ENCODE peak calls at places on chromosomes 2 and 18, in four cellular contexts. One of them, this sample, is unnamed.

GRCh38 chr2:162155093-162155492 is 3.0 kb upstream of the GCG start:
- DNase-seq in GM12878: no peak
- DNase-seq in A549: no peak
- DNase-seq in HepG2: no peak
- DNase-seq in this sample: no peak

GRCh38 chr2:199933466-199933865 is 21.8 kb downstream of the TYW5 start:
- DNase-seq in A549: no peak
- DNase-seq in GM12878: no peak
- DNase-seq in HepG2: no peak
- DNase-seq in this sample: no peak

GRCh38 chr2:238320648-238321281 is 447 bp downstream of the TRAF3IP1 start:
- DNase-seq in A549: no peak
- DNase-seq in HepG2: no peak
- DNase-seq in GM12878: no peak
- DNase-seq in this sample: peak; percentile 73

GRCh38 chr2:8627019-8627691 is 54.7 kb upstream of the ID2 start:
- DNase-seq in A549: peak; percentile 54
- DNase-seq in GM12878: no peak
- DNase-seq in HepG2: peak; percentile 80
- DNase-seq in this sample: no peak

GRCh38 chr18:67805261-67805660 is 288.7 kb upstream of the DSEL start:
- DNase-seq in GM12878: no peak
- DNase-seq in HepG2: no peak
- DNase-seq in A549: peak; percentile 3
- DNase-seq in this sample: no peak

GRCh38 chr2:10753876-10754275 is 32.4 kb downstream of the ATP6V1C2 start:
- DNase-seq in GM12878: no peak
- DNase-seq in A549: no peak
- DNase-seq in HepG2: no peak
- DNase-seq in this sample: no peak

GRCh38 chr18:463442-464310 is 36.8 kb downstream of the COLEC12 start:
- DNase-seq in GM12878: no peak
- DNase-seq in HepG2: no peak
- DNase-seq in A549: no peak
- DNase-seq in this sample: no peak

GRCh38 chr2:95352291-95353054 is 50.0 kb upstream of the FAHD2A start:
- DNase-seq in HepG2: no peak
- DNase-seq in GM12878: no peak
- DNase-seq in A549: no peak
- DNase-seq in this sample: no peak

GRCh38 chr2:170815311-170815710 is 1.4 kb upstream of the GAD1 start:
- DNase-seq in A549: no peak
- DNase-seq in GM12878: no peak
- DNase-seq in HepG2: no peak
- DNase-seq in this sample: no peak

GRCh38 chr2:175002547-175003274 is 2.5 kb downstream of the CHN1 start:
- DNase-seq in GM12878: no peak
- DNase-seq in A549: no peak
- DNase-seq in HepG2: no peak
- DNase-seq in this sample: no peak

GRCh38 chr2:38771632-38772031 is 6.4 kb upstream of the GEMIN6 start:
- DNase-seq in HepG2: no peak
- DNase-seq in GM12878: no peak
- DNase-seq in A549: peak; percentile 52
- DNase-seq in this sample: no peak

GRCh38 chr2:127103243-127104165 is 3.5 kb downstream of the BIN1 start:
- DNase-seq in HepG2: no peak
- DNase-seq in A549: no peak
- DNase-seq in GM12878: no peak
- DNase-seq in this sample: peak; percentile 19

GRCh38 chr2:109677815-109678580 is 63.8 kb downstream of the SOWAHC start:
- DNase-seq in A549: no peak
- DNase-seq in HepG2: no peak
- DNase-seq in GM12878: no peak
- DNase-seq in this sample: no peak

GRCh38 chr2:237705225-237705524 is 77.8 kb downstream of the LRRFIP1 start:
- DNase-seq in GM12878: no peak
- DNase-seq in HepG2: no peak
- DNase-seq in A549: no peak
- DNase-seq in this sample: no peak

GRCh38 chr18:49031511-49032188 is 80.9 kb upstream of the SMAD7 start:
- DNase-seq in A549: no peak
- DNase-seq in HepG2: no peak
- DNase-seq in GM12878: no peak
- DNase-seq in this sample: no peak

GRCh38 chr18:12423820-12424219 is 16.1 kb downstream of the PRELID3A start:
- DNase-seq in GM12878: no peak
- DNase-seq in HepG2: no peak
- DNase-seq in A549: no peak
- DNase-seq in this sample: no peak

GRCh38 chr2:628651-629050 is 48.6 kb downstream of the TMEM18 start:
- DNase-seq in A549: peak; percentile 28
- DNase-seq in GM12878: no peak
- DNase-seq in HepG2: no peak
- DNase-seq in this sample: no peak

GRCh38 chr2:39913648-39914456 is 134.8 kb upstream of the THUMPD2 start:
- DNase-seq in A549: peak; percentile 73
- DNase-seq in GM12878: peak; percentile 7
- DNase-seq in HepG2: peak; percentile 60
- DNase-seq in this sample: peak; percentile 57

GRCh38 chr2:50065845-50066244 is 911.5 kb upstream of the FSHR start:
- DNase-seq in A549: no peak
- DNase-seq in HepG2: no peak
- DNase-seq in GM12878: no peak
- DNase-seq in this sample: no peak

GRCh38 chr2:114426756-114427155 is 15.7 kb upstream of the DPP10 start:
- DNase-seq in A549: no peak
- DNase-seq in HepG2: no peak
- DNase-seq in GM12878: no peak
- DNase-seq in this sample: no peak

GRCh38 chr2:196314780-196315179 is 143.4 kb upstream of the STK17B start:
- DNase-seq in GM12878: no peak
- DNase-seq in HepG2: no peak
- DNase-seq in A549: peak; percentile 66
- DNase-seq in this sample: no peak

GRCh38 chr2:110149330-110150220 is 34.0 kb upstream of the MALL start:
- DNase-seq in A549: no peak
- DNase-seq in HepG2: no peak
- DNase-seq in GM12878: no peak
- DNase-seq in this sample: no peak

GRCh38 chr2:239400000-239400831 is 604 bp downstream of the HDAC4 start:
- DNase-seq in A549: no peak
- DNase-seq in GM12878: no peak
- DNase-seq in HepG2: peak; percentile 32
- DNase-seq in this sample: peak; percentile 61

GRCh38 chr2:222523783-222524544 is 99.6 kb downstream of the SGPP2 start:
- DNase-seq in GM12878: no peak
- DNase-seq in A549: no peak
- DNase-seq in HepG2: no peak
- DNase-seq in this sample: no peak

GRCh38 chr2:220654322-220654721 is 917.8 kb downstream of the EPHA4 start:
- DNase-seq in HepG2: no peak
- DNase-seq in A549: no peak
- DNase-seq in GM12878: no peak
- DNase-seq in this sample: no peak

GRCh38 chr2:70790079-70790963 is at the start of gene FIGLA:
- DNase-seq in GM12878: no peak
- DNase-seq in A549: no peak
- DNase-seq in HepG2: no peak
- DNase-seq in this sample: peak; percentile 78

GRCh38 chr2:3159801-3160545 is 217.6 kb downstream of the EIPR1 start:
- DNase-seq in GM12878: no peak
- DNase-seq in A549: no peak
- DNase-seq in HepG2: no peak
- DNase-seq in this sample: peak; percentile 20

GRCh38 chr2:9780368-9781130 is 62.7 kb upstream of the TAF1B start:
- DNase-seq in GM12878: no peak
- DNase-seq in A549: no peak
- DNase-seq in HepG2: no peak
- DNase-seq in this sample: no peak

GRCh38 chr2:216700778-216701177 is 5.4 kb upstream of the IGFBP5 start:
- DNase-seq in HepG2: no peak
- DNase-seq in A549: no peak
- DNase-seq in GM12878: no peak
- DNase-seq in this sample: no peak

GRCh38 chr2:216696751-216697560 is 1.6 kb upstream of the IGFBP5 start:
- DNase-seq in HepG2: no peak
- DNase-seq in GM12878: no peak
- DNase-seq in A549: peak; percentile 58
- DNase-seq in this sample: no peak

GRCh38 chr2:216698291-216698690 is 2.9 kb upstream of the IGFBP5 start:
- DNase-seq in GM12878: no peak
- DNase-seq in HepG2: no peak
- DNase-seq in A549: no peak
- DNase-seq in this sample: no peak

GRCh38 chr2:216700088-216700567 is 4.8 kb upstream of the IGFBP5 start:
- DNase-seq in A549: no peak
- DNase-seq in HepG2: no peak
- DNase-seq in GM12878: no peak
- DNase-seq in this sample: peak; percentile 71

DNA sequence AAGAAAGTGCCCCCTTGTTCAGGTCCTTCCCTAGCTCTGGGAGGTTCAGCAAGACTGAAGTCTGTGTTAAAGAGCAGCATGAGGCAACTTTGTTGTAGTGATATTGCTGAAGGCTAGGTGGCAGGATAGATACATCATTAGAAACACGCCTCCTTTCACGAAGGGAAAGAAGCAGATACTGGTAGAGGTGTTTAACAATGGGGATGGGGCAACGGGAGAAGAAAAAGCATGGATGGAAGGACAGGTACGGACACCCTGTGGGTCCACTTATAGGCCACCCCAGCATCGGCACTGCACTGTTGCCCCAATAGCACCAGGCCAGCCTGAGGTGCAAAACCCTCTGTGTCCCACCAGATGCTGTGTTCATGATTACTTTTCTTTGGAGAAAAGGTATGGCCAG is 3.5 kb upstream of the IGFBP5 start:
- DNase-seq in HepG2: peak; percentile 61
- DNase-seq in GM12878: no peak
- DNase-seq in A549: peak; percentile 63
- DNase-seq in this sample: peak; percentile 55
- TF ChIP-seq PBX3 in HepG2: no peak
- TF ChIP-seq PBX3 in GM12878: no peak
- TF ChIP-seq PBX3 in A549: no peak
- TF ChIP-seq PBX3 in this sample: no peak

DNA sequence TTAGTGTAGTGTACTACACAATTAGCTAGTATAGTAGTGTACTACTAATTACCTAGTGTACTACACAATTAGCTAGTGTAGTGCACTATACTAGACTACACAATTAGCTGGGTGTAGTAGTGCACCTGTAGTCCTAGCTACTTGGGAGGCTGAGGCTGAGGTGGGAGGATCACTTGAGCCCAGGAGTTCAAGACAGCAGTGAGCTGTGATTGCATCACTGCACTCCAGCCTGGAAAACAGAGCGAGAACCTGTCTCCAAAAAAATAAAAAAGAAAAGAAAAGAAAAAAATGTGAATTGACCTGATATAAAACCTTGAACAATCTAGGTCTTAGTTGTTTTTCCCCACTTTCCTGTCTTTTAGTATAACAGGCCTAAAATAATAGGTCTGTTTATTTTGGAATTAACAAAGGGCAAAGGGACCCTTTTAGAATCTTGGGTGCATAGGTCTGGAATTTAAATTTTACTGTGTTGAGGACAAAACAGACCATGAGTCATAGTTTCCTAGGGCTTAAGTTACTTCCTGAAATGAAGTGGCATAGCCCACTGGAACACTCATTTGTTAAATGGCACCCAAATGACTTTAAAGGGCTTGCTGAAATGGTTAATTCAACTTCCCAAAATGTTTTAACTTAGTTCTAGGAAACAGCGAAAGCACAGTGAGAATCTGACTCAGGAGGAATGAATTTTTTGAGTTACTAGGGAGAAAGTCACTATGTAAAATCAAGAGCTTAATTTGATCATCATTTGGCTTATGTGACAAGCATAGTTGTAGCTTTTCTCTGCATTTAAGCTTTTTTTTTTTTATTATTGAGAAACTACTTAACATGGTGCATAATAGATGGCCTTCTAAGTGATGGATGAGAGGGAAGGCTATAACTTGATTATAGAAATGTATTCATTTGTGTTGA is 50.7 kb upstream of the ARL5A start:
- DNase-seq in GM12878: no peak
- DNase-seq in A549: peak; percentile 7
- DNase-seq in HepG2: peak; percentile 83
- DNase-seq in this sample: no peak
- TF ChIP-seq CHD2 in GM12878: no peak
- TF ChIP-seq CHD2 in A549: no peak
- TF ChIP-seq CHD2 in HepG2: no peak
- TF ChIP-seq CHD2 in this sample: no peak

DNA sequence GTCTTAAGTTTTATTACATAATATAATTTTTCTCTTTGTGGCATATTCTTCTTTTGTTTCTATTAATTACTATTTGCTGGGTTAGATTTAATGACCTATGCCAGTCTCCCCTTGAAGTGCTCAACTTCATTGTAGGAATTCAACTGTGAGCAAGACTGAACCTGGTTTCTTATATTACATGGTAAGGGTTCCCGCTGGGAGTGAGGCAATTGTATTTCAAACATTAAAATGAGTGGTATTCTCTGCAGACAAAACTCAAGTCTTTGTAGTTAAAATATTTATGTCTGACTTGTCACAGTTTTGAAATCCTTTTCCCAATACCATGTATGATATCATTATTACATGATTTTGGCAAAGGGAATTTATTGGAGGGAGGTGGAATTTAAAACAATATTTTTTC is 278.7 kb downstream of the GULP1 start:
- DNase-seq in A549: no peak
- DNase-seq in GM12878: no peak
- DNase-seq in HepG2: no peak
- DNase-seq in this sample: no peak
- TF ChIP-seq PBX3 in A549: no peak
- TF ChIP-seq PBX3 in GM12878: no peak
- TF ChIP-seq PBX3 in HepG2: no peak
- TF ChIP-seq PBX3 in this sample: no peak

DNA sequence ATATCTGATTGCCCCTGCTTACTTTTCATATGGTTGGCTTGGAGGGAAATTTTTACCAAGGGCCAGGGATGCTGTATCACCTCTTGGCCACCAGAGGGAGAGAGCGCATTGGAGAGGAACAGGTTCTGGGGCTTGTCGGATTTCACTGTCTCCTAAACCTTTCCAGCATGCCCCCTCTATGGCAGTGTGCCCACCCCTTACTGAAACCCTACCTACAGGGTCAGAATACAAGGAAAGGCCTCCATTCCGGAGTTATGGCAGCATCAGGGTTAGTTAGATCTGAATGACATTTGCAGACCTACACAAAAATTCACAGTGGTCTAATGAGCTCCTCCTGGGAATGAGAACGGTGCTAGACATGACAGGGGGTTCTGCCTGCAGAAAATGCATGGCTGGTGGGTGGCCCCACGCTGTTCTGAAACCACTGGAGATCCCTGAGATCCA is 5.8 kb downstream of the SLC14A2 start:
- DNase-seq in GM12878: no peak
- DNase-seq in A549: peak; percentile 22
- DNase-seq in HepG2: peak; percentile 14
- DNase-seq in this sample: peak; percentile 74
- TF ChIP-seq CHD2 in GM12878: no peak
- TF ChIP-seq CHD2 in A549: no peak
- TF ChIP-seq CHD2 in HepG2: no peak
- TF ChIP-seq CHD2 in this sample: no peak

GRCh38 chr2:215269397-215270117 is 42.3 kb upstream of the ATIC start:
- DNase-seq in GM12878: peak; percentile 40
- DNase-seq in A549: peak; percentile 82
- DNase-seq in HepG2: peak; percentile 85
- DNase-seq in this sample: peak; percentile 64
- TF ChIP-seq PBX3 in GM12878: no peak
- TF ChIP-seq PBX3 in A549: no peak
- TF ChIP-seq PBX3 in HepG2: no peak
- TF ChIP-seq PBX3 in this sample: no peak